ENCODE peak calls at places on chromosomes 12 and 14, in seven cellular contexts. One of them, this sample, is unnamed.

GRCh38 chr12:88490425-88490824 is 89.8 kb downstream of the KITLG start:
- DNase-seq in body of pancreas: no peak
- DNase-seq in tibial nerve: no peak
- DNase-seq in left lung: no peak
- DNase-seq in heart left ventricle: no peak
- DNase-seq in fibroblast of lung: no peak
- DNase-seq in lung: no peak
- DNase-seq in this sample: no peak

GRCh38 chr12:109153711-109154434 is 37.5 kb downstream of the ACACB start:
- DNase-seq in body of pancreas: peak; percentile 70
- DNase-seq in tibial nerve: no peak
- DNase-seq in left lung: no peak
- DNase-seq in heart left ventricle: no peak
- DNase-seq in fibroblast of lung: no peak
- DNase-seq in lung: no peak
- DNase-seq in this sample: no peak

GRCh38 chr12:76010732-76011458 is 20.7 kb downstream of the PHLDA1 start:
- DNase-seq in body of pancreas: no peak
- DNase-seq in tibial nerve: no peak
- DNase-seq in left lung: no peak
- DNase-seq in heart left ventricle: no peak
- DNase-seq in fibroblast of lung: peak; percentile 39
- DNase-seq in lung: no peak
- DNase-seq in this sample: no peak

GRCh38 chr12:2145433-2145832 is 92.6 kb downstream of the CACNA1C start:
- DNase-seq in body of pancreas: no peak
- DNase-seq in tibial nerve: no peak
- DNase-seq in left lung: no peak
- DNase-seq in heart left ventricle: no peak
- DNase-seq in fibroblast of lung: no peak
- DNase-seq in lung: no peak
- DNase-seq in this sample: no peak

GRCh38 chr12:88351121-88351520 is 209.0 kb downstream of the TMTC3 start:
- DNase-seq in body of pancreas: no peak
- DNase-seq in tibial nerve: no peak
- DNase-seq in left lung: no peak
- DNase-seq in heart left ventricle: no peak
- DNase-seq in fibroblast of lung: no peak
- DNase-seq in lung: no peak
- DNase-seq in this sample: no peak

GRCh38 chr14:21109377-21110260 is 8.8 kb downstream of the TMEM253 start:
- DNase-seq in body of pancreas: no peak
- DNase-seq in tibial nerve: no peak
- DNase-seq in left lung: no peak
- DNase-seq in heart left ventricle: no peak
- DNase-seq in fibroblast of lung: no peak
- DNase-seq in lung: no peak
- DNase-seq in this sample: no peak

GRCh38 chr12:25830456-25830855 is 128.0 kb upstream of the RASSF8 start:
- DNase-seq in body of pancreas: no peak
- DNase-seq in tibial nerve: no peak
- DNase-seq in left lung: no peak
- DNase-seq in heart left ventricle: no peak
- DNase-seq in fibroblast of lung: peak; percentile 7
- DNase-seq in lung: no peak
- DNase-seq in this sample: peak; percentile 99

GRCh38 chr12:18414671-18415070 is 153.4 kb downstream of the PIK3C2G start:
- DNase-seq in body of pancreas: no peak
- DNase-seq in tibial nerve: no peak
- DNase-seq in left lung: no peak
- DNase-seq in heart left ventricle: no peak
- DNase-seq in fibroblast of lung: no peak
- DNase-seq in lung: no peak
- DNase-seq in this sample: peak; percentile 13

GRCh38 chr14:59020382-59020781 is 168.1 kb upstream of the DAAM1 start:
- DNase-seq in body of pancreas: peak; percentile 21
- DNase-seq in tibial nerve: no peak
- DNase-seq in left lung: no peak
- DNase-seq in heart left ventricle: no peak
- DNase-seq in fibroblast of lung: peak; percentile 23
- DNase-seq in lung: no peak
- DNase-seq in this sample: no peak

GRCh38 chr14:104576607-104577332 is 2.8 kb upstream of the C14orf180 start:
- DNase-seq in body of pancreas: no peak
- DNase-seq in tibial nerve: no peak
- DNase-seq in left lung: no peak
- DNase-seq in heart left ventricle: no peak
- DNase-seq in fibroblast of lung: no peak
- DNase-seq in lung: no peak
- DNase-seq in this sample: no peak

GRCh38 chr12:97877404-97877803 is 414.8 kb downstream of the RMST start:
- DNase-seq in body of pancreas: no peak
- DNase-seq in tibial nerve: no peak
- DNase-seq in left lung: no peak
- DNase-seq in heart left ventricle: no peak
- DNase-seq in fibroblast of lung: no peak
- DNase-seq in lung: no peak
- DNase-seq in this sample: no peak

GRCh38 chr12:100797786-100798580 is 3.4 kb downstream of the ANO4 start:
- DNase-seq in body of pancreas: no peak
- DNase-seq in tibial nerve: no peak
- DNase-seq in left lung: no peak
- DNase-seq in heart left ventricle: no peak
- DNase-seq in fibroblast of lung: no peak
- DNase-seq in lung: no peak
- DNase-seq in this sample: no peak

GRCh38 chr12:114263031-114263825 is 142.7 kb downstream of the TBX5 start:
- DNase-seq in body of pancreas: no peak
- DNase-seq in tibial nerve: no peak
- DNase-seq in left lung: no peak
- DNase-seq in heart left ventricle: no peak
- DNase-seq in fibroblast of lung: peak; percentile 63
- DNase-seq in lung: no peak
- DNase-seq in this sample: no peak

GRCh38 chr12:125314051-125314882 is 249.0 kb downstream of the AACS start:
- DNase-seq in body of pancreas: no peak
- DNase-seq in tibial nerve: no peak
- DNase-seq in left lung: no peak
- DNase-seq in heart left ventricle: no peak
- DNase-seq in fibroblast of lung: peak; percentile 45
- DNase-seq in lung: no peak
- DNase-seq in this sample: no peak

GRCh38 chr12:109518820-109519665 is 41.6 kb downstream of the UBE3B start:
- DNase-seq in body of pancreas: peak; percentile 68
- DNase-seq in tibial nerve: peak; percentile 46
- DNase-seq in left lung: no peak
- DNase-seq in heart left ventricle: peak; percentile 69
- DNase-seq in fibroblast of lung: peak; percentile 89
- DNase-seq in lung: peak; percentile 47
- DNase-seq in this sample: peak; percentile 26

GRCh38 chr14:73237786-73238261 is 518 bp downstream of the PAPLN start:
- DNase-seq in body of pancreas: no peak
- DNase-seq in tibial nerve: peak; percentile 8
- DNase-seq in left lung: no peak
- DNase-seq in heart left ventricle: no peak
- DNase-seq in fibroblast of lung: peak; percentile 14
- DNase-seq in lung: no peak
- DNase-seq in this sample: no peak

GRCh38 chr12:55727643-55728184 is 1.1 kb downstream of the CD63 start:
- DNase-seq in body of pancreas: peak; percentile 80
- DNase-seq in tibial nerve: no peak
- DNase-seq in left lung: no peak
- DNase-seq in heart left ventricle: peak; percentile 66
- DNase-seq in fibroblast of lung: peak; percentile 63
- DNase-seq in lung: peak; percentile 81
- DNase-seq in this sample: no peak

GRCh38 chr14:74867673-74868072 is 8.3 kb downstream of the PROX2 start:
- DNase-seq in body of pancreas: no peak
- DNase-seq in tibial nerve: no peak
- DNase-seq in left lung: no peak
- DNase-seq in heart left ventricle: no peak
- DNase-seq in fibroblast of lung: peak; percentile 59
- DNase-seq in lung: no peak
- DNase-seq in this sample: no peak

GRCh38 chr12:131990066-131990979 is 40.6 kb downstream of the EP400 start:
- DNase-seq in body of pancreas: no peak
- DNase-seq in tibial nerve: no peak
- DNase-seq in left lung: no peak
- DNase-seq in heart left ventricle: no peak
- DNase-seq in fibroblast of lung: peak; percentile 74
- DNase-seq in lung: no peak
- DNase-seq in this sample: no peak

GRCh38 chr12:131988054-131988796 is 38.5 kb downstream of the EP400 start:
- DNase-seq in body of pancreas: no peak
- DNase-seq in tibial nerve: no peak
- DNase-seq in left lung: no peak
- DNase-seq in heart left ventricle: no peak
- DNase-seq in fibroblast of lung: no peak
- DNase-seq in lung: no peak
- DNase-seq in this sample: no peak

GRCh38 chr12:131987552-131987951 is 37.8 kb downstream of the EP400 start:
- DNase-seq in body of pancreas: no peak
- DNase-seq in tibial nerve: no peak
- DNase-seq in left lung: no peak
- DNase-seq in heart left ventricle: no peak
- DNase-seq in fibroblast of lung: no peak
- DNase-seq in lung: no peak
- DNase-seq in this sample: no peak

GRCh38 chr12:131990980-131991305 is 41.2 kb downstream of the EP400 start:
- DNase-seq in body of pancreas: no peak
- DNase-seq in tibial nerve: no peak
- DNase-seq in left lung: no peak
- DNase-seq in heart left ventricle: no peak
- DNase-seq in fibroblast of lung: no peak
- DNase-seq in lung: no peak
- DNase-seq in this sample: no peak

DNA sequence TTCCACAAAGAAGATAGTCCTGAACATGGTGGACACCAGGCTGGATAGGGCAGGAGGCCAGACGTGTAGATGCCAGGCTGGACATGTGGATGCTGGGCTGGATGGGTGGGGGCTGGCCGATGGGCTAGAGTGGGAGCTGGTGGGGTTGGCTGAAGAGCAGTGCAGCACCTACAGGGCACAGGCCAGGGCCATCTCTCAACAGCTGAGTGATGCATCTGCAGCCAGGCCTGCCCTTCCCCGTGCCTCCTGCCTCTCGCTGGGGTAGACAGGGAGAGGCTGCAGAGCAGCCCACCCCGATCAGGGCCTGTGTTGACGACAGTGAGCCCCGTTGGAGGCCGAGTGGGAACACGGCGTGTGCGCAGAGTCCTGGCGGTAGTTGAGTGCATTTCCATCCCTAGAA is 39.3 kb downstream of the EP400 start:
- DNase-seq in body of pancreas: no peak
- DNase-seq in tibial nerve: no peak
- DNase-seq in left lung: no peak
- DNase-seq in heart left ventricle: no peak
- DNase-seq in fibroblast of lung: no peak
- DNase-seq in lung: no peak
- DNase-seq in this sample: no peak
- H3K36me3 ChIP-seq in body of pancreas: peaks cover 32% of the 10 kb centered on the region
- H3K36me3 ChIP-seq in tibial nerve: peaks cover 49% of the 10 kb centered on the region
- H3K36me3 ChIP-seq in left lung: no peaks in the 10 kb centered on the region
- H3K36me3 ChIP-seq in heart left ventricle: peaks cover 14% of the 10 kb centered on the region
- H3K36me3 ChIP-seq in fibroblast of lung: peaks cover 18% of the 10 kb centered on the region
- H3K36me3 ChIP-seq in lung: peaks cover 29% of the 10 kb centered on the region
- H3K36me3 ChIP-seq in this sample: peaks cover 36% of the 10 kb centered on the region

GRCh38 chr14:56219666-56220413 is 101.6 kb downstream of the PELI2 start:
- DNase-seq in body of pancreas: peak; percentile 62
- DNase-seq in tibial nerve: no peak
- DNase-seq in left lung: no peak
- DNase-seq in heart left ventricle: no peak
- DNase-seq in fibroblast of lung: no peak
- DNase-seq in lung: no peak
- DNase-seq in this sample: no peak

GRCh38 chr14:56221392-56222128 is 103.3 kb downstream of the PELI2 start:
- DNase-seq in body of pancreas: no peak
- DNase-seq in tibial nerve: no peak
- DNase-seq in left lung: no peak
- DNase-seq in heart left ventricle: no peak
- DNase-seq in fibroblast of lung: no peak
- DNase-seq in lung: no peak
- DNase-seq in this sample: no peak

GRCh38 chr14:56224691-56225681 is 106.8 kb downstream of the PELI2 start:
- DNase-seq in body of pancreas: peak; percentile 57
- DNase-seq in tibial nerve: no peak
- DNase-seq in left lung: peak; percentile 51
- DNase-seq in heart left ventricle: no peak
- DNase-seq in fibroblast of lung: no peak
- DNase-seq in lung: no peak
- DNase-seq in this sample: no peak

GRCh38 chr14:56224179-56224578 is 106.0 kb downstream of the PELI2 start:
- DNase-seq in body of pancreas: no peak
- DNase-seq in tibial nerve: no peak
- DNase-seq in left lung: no peak
- DNase-seq in heart left ventricle: no peak
- DNase-seq in fibroblast of lung: no peak
- DNase-seq in lung: no peak
- DNase-seq in this sample: no peak
- TF ChIP-seq CTCF in body of pancreas: peak; percentile 48
- TF ChIP-seq CTCF in tibial nerve: no peak
- TF ChIP-seq CTCF in left lung: no peak
- TF ChIP-seq CTCF in heart left ventricle: no peak
- TF ChIP-seq CTCF in fibroblast of lung: no peak
- TF ChIP-seq CTCF in lung: no peak
- TF ChIP-seq CTCF in this sample: no peak

DNA sequence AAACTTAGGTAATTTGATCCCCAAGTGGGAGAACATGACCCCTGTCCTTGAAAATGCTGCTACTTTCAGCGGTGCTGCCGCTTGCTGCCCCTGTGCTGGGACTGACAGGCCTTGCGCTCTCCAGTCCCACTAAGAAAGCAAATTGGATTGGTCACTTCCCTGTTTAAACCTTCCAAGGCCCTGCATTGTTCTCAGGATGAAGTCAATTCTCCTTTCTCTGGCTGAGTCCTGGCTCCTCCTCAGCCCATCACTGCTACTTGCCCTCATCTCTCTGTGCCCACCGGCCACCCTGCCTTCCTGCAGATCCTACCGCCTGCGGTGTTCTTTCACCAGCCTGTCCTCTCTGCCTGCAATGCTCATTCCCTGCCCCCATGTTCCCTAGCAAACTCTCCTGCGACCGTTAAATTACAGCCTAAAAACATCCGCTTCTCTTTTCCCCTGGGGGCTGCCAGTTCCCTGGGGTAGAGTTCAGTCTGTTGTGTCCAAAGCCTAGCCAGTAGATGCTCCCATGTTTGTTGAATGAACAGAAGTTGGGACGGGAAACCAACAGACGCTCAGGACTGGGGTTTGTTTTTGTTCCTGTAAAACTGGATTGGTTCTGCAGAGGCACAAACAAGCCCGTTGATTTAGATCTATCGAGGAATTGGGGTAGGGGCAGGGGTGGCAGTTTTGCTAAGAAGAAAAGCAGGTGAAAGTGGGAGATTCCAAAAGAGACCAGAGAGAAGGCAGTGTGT is 127.3 kb upstream of the HIF1A start:
- DNase-seq in body of pancreas: no peak
- DNase-seq in tibial nerve: no peak
- DNase-seq in left lung: no peak
- DNase-seq in heart left ventricle: peak; percentile 59
- DNase-seq in fibroblast of lung: no peak
- DNase-seq in lung: no peak
- DNase-seq in this sample: no peak
- H3K4me3 ChIP-seq in body of pancreas: no peak overlapping the region
- H3K4me3 ChIP-seq in tibial nerve: no peak overlapping the region
- H3K4me3 ChIP-seq in left lung: no peak overlapping the region
- H3K4me3 ChIP-seq in heart left ventricle: peak overlapping the region; percentile 20
- H3K4me3 ChIP-seq in fibroblast of lung: no peak overlapping the region
- H3K4me3 ChIP-seq in lung: no peak overlapping the region
- H3K4me3 ChIP-seq in this sample: no peak overlapping the region

GRCh38 chr12:120453060-120453761 is 7.0 kb downstream of the GATC start:
- DNase-seq in body of pancreas: peak; percentile 73
- DNase-seq in tibial nerve: no peak
- DNase-seq in left lung: no peak
- DNase-seq in heart left ventricle: no peak
- DNase-seq in fibroblast of lung: no peak
- DNase-seq in lung: no peak
- DNase-seq in this sample: no peak
- H3K36me3 ChIP-seq in body of pancreas: no peaks in the 10 kb centered on the region
- H3K36me3 ChIP-seq in tibial nerve: no peaks in the 10 kb centered on the region
- H3K36me3 ChIP-seq in left lung: no peaks in the 10 kb centered on the region
- H3K36me3 ChIP-seq in heart left ventricle: no peaks in the 10 kb centered on the region
- H3K36me3 ChIP-seq in fibroblast of lung: peaks cover 9% of the 10 kb centered on the region
- H3K36me3 ChIP-seq in lung: peaks cover 10% of the 10 kb centered on the region
- H3K36me3 ChIP-seq in this sample: peaks cover 10% of the 10 kb centered on the region

This sample was measured in BJ.